ENCODE peak calls at places on chromosomes 4 and X, in four cellular contexts. One of them, this sample, is unnamed.

GRCh38 chrX:130299279-130300009 is 30.7 kb upstream of the ZNF280C start:
- DNase-seq in tibial artery: no peak
- DNase-seq in non-pigmented ciliary epithelial cell: no peak
- DNase-seq in activated CD4-positive, alpha-beta T cell treated with anti-CD3 and anti-CD28 coated beads, Interleukin-2, amount 10 ng/mL, durations not matched to agents 7 days and 5 days: no peak
- DNase-seq in this sample: no peak

GRCh38 chr4:1807258-1807777 is 14.2 kb downstream of the FGFR3 start:
- DNase-seq in non-pigmented ciliary epithelial cell: no peak
- DNase-seq in tibial artery: no peak
- DNase-seq in activated CD4-positive, alpha-beta T cell treated with anti-CD3 and anti-CD28 coated beads, Interleukin-2, amount 10 ng/mL, durations not matched to agents 7 days and 5 days: no peak
- DNase-seq in this sample: no peak

GRCh38 chrX:13452283-13452682 is 117.1 kb upstream of the EGFL6 start:
- DNase-seq in non-pigmented ciliary epithelial cell: no peak
- DNase-seq in tibial artery: no peak
- DNase-seq in activated CD4-positive, alpha-beta T cell treated with anti-CD3 and anti-CD28 coated beads, Interleukin-2, amount 10 ng/mL, durations not matched to agents 7 days and 5 days: no peak
- DNase-seq in this sample: no peak

GRCh38 chrX:112997991-112998390 is 157.4 kb upstream of the AMOT start:
- DNase-seq in activated CD4-positive, alpha-beta T cell treated with anti-CD3 and anti-CD28 coated beads, Interleukin-2, amount 10 ng/mL, durations not matched to agents 7 days and 5 days: no peak
- DNase-seq in tibial artery: no peak
- DNase-seq in non-pigmented ciliary epithelial cell: no peak
- DNase-seq in this sample: no peak

GRCh38 chr4:8412288-8412687 is 28.2 kb downstream of the ACOX3 start:
- DNase-seq in tibial artery: no peak
- DNase-seq in non-pigmented ciliary epithelial cell: no peak
- DNase-seq in activated CD4-positive, alpha-beta T cell treated with anti-CD3 and anti-CD28 coated beads, Interleukin-2, amount 10 ng/mL, durations not matched to agents 7 days and 5 days: no peak
- DNase-seq in this sample: no peak

GRCh38 chrX:77749695-77750094 is 36.3 kb downstream of the ATRX start:
- DNase-seq in non-pigmented ciliary epithelial cell: peak; percentile 37
- DNase-seq in tibial artery: no peak
- DNase-seq in activated CD4-positive, alpha-beta T cell treated with anti-CD3 and anti-CD28 coated beads, Interleukin-2, amount 10 ng/mL, durations not matched to agents 7 days and 5 days: no peak
- DNase-seq in this sample: no peak

GRCh38 chr4:43763029-43763610 is 685.5 kb downstream of the KCTD8 start:
- DNase-seq in activated CD4-positive, alpha-beta T cell treated with anti-CD3 and anti-CD28 coated beads, Interleukin-2, amount 10 ng/mL, durations not matched to agents 7 days and 5 days: no peak
- DNase-seq in tibial artery: no peak
- DNase-seq in non-pigmented ciliary epithelial cell: no peak
- DNase-seq in this sample: no peak

GRCh38 chr4:105147226-105148151 is 813 bp downstream of the TET2 start:
- DNase-seq in non-pigmented ciliary epithelial cell: no peak
- DNase-seq in tibial artery: peak; percentile 30
- DNase-seq in activated CD4-positive, alpha-beta T cell treated with anti-CD3 and anti-CD28 coated beads, Interleukin-2, amount 10 ng/mL, durations not matched to agents 7 days and 5 days: peak; percentile 27
- DNase-seq in this sample: no peak

GRCh38 chrX:146278381-146278780 is 460.8 kb downstream of the SLITRK2 start:
- DNase-seq in activated CD4-positive, alpha-beta T cell treated with anti-CD3 and anti-CD28 coated beads, Interleukin-2, amount 10 ng/mL, durations not matched to agents 7 days and 5 days: no peak
- DNase-seq in tibial artery: no peak
- DNase-seq in non-pigmented ciliary epithelial cell: no peak
- DNase-seq in this sample: no peak

GRCh38 chr4:53186714-53187358 is 179.0 kb downstream of the SCFD2 start:
- DNase-seq in tibial artery: no peak
- DNase-seq in non-pigmented ciliary epithelial cell: no peak
- DNase-seq in activated CD4-positive, alpha-beta T cell treated with anti-CD3 and anti-CD28 coated beads, Interleukin-2, amount 10 ng/mL, durations not matched to agents 7 days and 5 days: no peak
- DNase-seq in this sample: no peak

GRCh38 chrX:134908235-134908834 is 82.5 kb upstream of the SMIM10 start:
- DNase-seq in non-pigmented ciliary epithelial cell: no peak
- DNase-seq in activated CD4-positive, alpha-beta T cell treated with anti-CD3 and anti-CD28 coated beads, Interleukin-2, amount 10 ng/mL, durations not matched to agents 7 days and 5 days: peak; percentile 40
- DNase-seq in tibial artery: no peak
- DNase-seq in this sample: no peak

GRCh38 chr4:181030961-181031360 is 1212.2 kb upstream of the TENM3 start:
- DNase-seq in tibial artery: no peak
- DNase-seq in activated CD4-positive, alpha-beta T cell treated with anti-CD3 and anti-CD28 coated beads, Interleukin-2, amount 10 ng/mL, durations not matched to agents 7 days and 5 days: no peak
- DNase-seq in non-pigmented ciliary epithelial cell: no peak
- DNase-seq in this sample: no peak

GRCh38 chr4:13430834-13431568 is 53.1 kb downstream of the RAB28 start:
- DNase-seq in non-pigmented ciliary epithelial cell: no peak
- DNase-seq in tibial artery: no peak
- DNase-seq in activated CD4-positive, alpha-beta T cell treated with anti-CD3 and anti-CD28 coated beads, Interleukin-2, amount 10 ng/mL, durations not matched to agents 7 days and 5 days: no peak
- DNase-seq in this sample: no peak

GRCh38 chr4:140126261-140126660 is 27.7 kb downstream of the MAML3 start:
- DNase-seq in activated CD4-positive, alpha-beta T cell treated with anti-CD3 and anti-CD28 coated beads, Interleukin-2, amount 10 ng/mL, durations not matched to agents 7 days and 5 days: no peak
- DNase-seq in non-pigmented ciliary epithelial cell: no peak
- DNase-seq in tibial artery: no peak
- DNase-seq in this sample: no peak

GRCh38 chrX:71622347-71623104 is 4.2 kb upstream of the CXCR3 start:
- DNase-seq in tibial artery: peak; percentile 74
- DNase-seq in activated CD4-positive, alpha-beta T cell treated with anti-CD3 and anti-CD28 coated beads, Interleukin-2, amount 10 ng/mL, durations not matched to agents 7 days and 5 days: peak; percentile 65
- DNase-seq in non-pigmented ciliary epithelial cell: no peak
- DNase-seq in this sample: peak; percentile 80

GRCh38 chr4:16264798-16265197 is 38.5 kb upstream of the TAPT1 start:
- DNase-seq in activated CD4-positive, alpha-beta T cell treated with anti-CD3 and anti-CD28 coated beads, Interleukin-2, amount 10 ng/mL, durations not matched to agents 7 days and 5 days: peak; percentile 15
- DNase-seq in non-pigmented ciliary epithelial cell: no peak
- DNase-seq in tibial artery: no peak
- DNase-seq in this sample: no peak

GRCh38 chrX:107571296-107571998 is 56.9 kb upstream of the PRPS1 start:
- DNase-seq in activated CD4-positive, alpha-beta T cell treated with anti-CD3 and anti-CD28 coated beads, Interleukin-2, amount 10 ng/mL, durations not matched to agents 7 days and 5 days: no peak
- DNase-seq in tibial artery: peak; percentile 20
- DNase-seq in non-pigmented ciliary epithelial cell: peak; percentile 73
- DNase-seq in this sample: no peak

GRCh38 chr4:104469794-104470193 is 24.9 kb downstream of the CXXC4 start:
- DNase-seq in non-pigmented ciliary epithelial cell: no peak
- DNase-seq in tibial artery: no peak
- DNase-seq in activated CD4-positive, alpha-beta T cell treated with anti-CD3 and anti-CD28 coated beads, Interleukin-2, amount 10 ng/mL, durations not matched to agents 7 days and 5 days: no peak
- DNase-seq in this sample: no peak

GRCh38 chrX:2397648-2398340 is 103.0 kb downstream of the DHRSX start:
- DNase-seq in activated CD4-positive, alpha-beta T cell treated with anti-CD3 and anti-CD28 coated beads, Interleukin-2, amount 10 ng/mL, durations not matched to agents 7 days and 5 days: no peak
- DNase-seq in non-pigmented ciliary epithelial cell: no peak
- DNase-seq in tibial artery: no peak
- DNase-seq in this sample: no peak

GRCh38 chr4:184416913-184417734 is 57.2 kb downstream of the IRF2 start:
- DNase-seq in non-pigmented ciliary epithelial cell: no peak
- DNase-seq in activated CD4-positive, alpha-beta T cell treated with anti-CD3 and anti-CD28 coated beads, Interleukin-2, amount 10 ng/mL, durations not matched to agents 7 days and 5 days: peak; percentile 76
- DNase-seq in tibial artery: no peak
- DNase-seq in this sample: no peak

GRCh38 chr4:81466841-81467671 is 4.7 kb downstream of the RASGEF1B start:
- DNase-seq in non-pigmented ciliary epithelial cell: no peak
- DNase-seq in activated CD4-positive, alpha-beta T cell treated with anti-CD3 and anti-CD28 coated beads, Interleukin-2, amount 10 ng/mL, durations not matched to agents 7 days and 5 days: peak; percentile 88
- DNase-seq in tibial artery: peak; percentile 67
- DNase-seq in this sample: peak; percentile 53

GRCh38 chr4:67911638-67912037 is 27.8 kb upstream of the TMPRSS11D start:
- DNase-seq in activated CD4-positive, alpha-beta T cell treated with anti-CD3 and anti-CD28 coated beads, Interleukin-2, amount 10 ng/mL, durations not matched to agents 7 days and 5 days: no peak
- DNase-seq in tibial artery: no peak
- DNase-seq in non-pigmented ciliary epithelial cell: no peak
- DNase-seq in this sample: no peak

This sample was measured in ovary.